ENCODE peak calls at places on chromosome 14, in four cellular contexts. One of them, this sample, is unnamed.

GRCh38 chr14:92185559-92185958 is 63.8 kb downstream of the CPSF2 start:
- DNase-seq in HT1080: no peak
- DNase-seq in SW480: no peak
- DNase-seq in cardiac fibroblast: no peak
- DNase-seq in this sample: no peak

GRCh38 chr14:51540364-51540763 is 111.3 kb upstream of the FRMD6 start:
- DNase-seq in HT1080: peak
- DNase-seq in SW480: no peak
- DNase-seq in cardiac fibroblast: no peak
- DNase-seq in this sample: no peak

GRCh38 chr14:23128969-23129758 is 10.1 kb upstream of the CEBPE start:
- DNase-seq in HT1080: no peak
- DNase-seq in SW480: no peak
- DNase-seq in cardiac fibroblast: no peak
- DNase-seq in this sample: no peak

GRCh38 chr14:68552597-68552996 is 240.3 kb downstream of the ZFP36L1 start:
- DNase-seq in HT1080: no peak
- DNase-seq in SW480: peak
- DNase-seq in cardiac fibroblast: peak
- DNase-seq in this sample: peak

GRCh38 chr14:71536927-71537772 is 395.1 kb upstream of the RGS6 start:
- DNase-seq in HT1080: no peak
- DNase-seq in SW480: no peak
- DNase-seq in cardiac fibroblast: no peak
- DNase-seq in this sample: no peak

GRCh38 chr14:99884834-99885648 is 91.8 kb downstream of the EML1 start:
- DNase-seq in HT1080: peak
- DNase-seq in SW480: peak
- DNase-seq in cardiac fibroblast: peak
- DNase-seq in this sample: peak

GRCh38 chr14:105484069-105484996 is 2.4 kb upstream of the CRIP1 start:
- DNase-seq in HT1080: no peak
- DNase-seq in SW480: no peak
- DNase-seq in cardiac fibroblast: peak
- DNase-seq in this sample: no peak

GRCh38 chr14:30657050-30657449 is 34.9 kb downstream of the SCFD1 start:
- DNase-seq in HT1080: no peak
- DNase-seq in SW480: no peak
- DNase-seq in cardiac fibroblast: peak
- DNase-seq in this sample: no peak

GRCh38 chr14:50000215-50001145 is 107.6 kb downstream of the ARF6 start:
- DNase-seq in HT1080: peak
- DNase-seq in SW480: peak
- DNase-seq in cardiac fibroblast: peak
- DNase-seq in this sample: peak

GRCh38 chr14:25868521-25869314 is 729.1 kb downstream of the NOVA1 start:
- DNase-seq in HT1080: no peak
- DNase-seq in SW480: no peak
- DNase-seq in cardiac fibroblast: no peak
- DNase-seq in this sample: no peak

GRCh38 chr14:36096090-36096489 is 80.4 kb downstream of the PTCSC3 start:
- DNase-seq in HT1080: no peak
- DNase-seq in SW480: no peak
- DNase-seq in cardiac fibroblast: no peak
- DNase-seq in this sample: no peak

GRCh38 chr14:86050072-86050683 is 520.2 kb downstream of the FLRT2 start:
- DNase-seq in HT1080: no peak
- DNase-seq in SW480: no peak
- DNase-seq in cardiac fibroblast: no peak
- DNase-seq in this sample: no peak

GRCh38 chr14:96153003-96153402 is 51.6 kb upstream of the BDKRB2 start:
- DNase-seq in HT1080: no peak
- DNase-seq in SW480: no peak
- DNase-seq in cardiac fibroblast: no peak
- DNase-seq in this sample: no peak

GRCh38 chr14:74945261-74945851 is 10.0 kb downstream of the PGF start:
- DNase-seq in HT1080: no peak
- DNase-seq in SW480: no peak
- DNase-seq in cardiac fibroblast: peak
- DNase-seq in this sample: no peak

GRCh38 chr14:30656190-30656632 is 34.1 kb downstream of the SCFD1 start:
- DNase-seq in HT1080: no peak
- DNase-seq in SW480: peak
- DNase-seq in cardiac fibroblast: peak
- DNase-seq in this sample: peak

GRCh38 chr14:78567343-78567742 is 397.2 kb downstream of the NRXN3 start:
- DNase-seq in HT1080: no peak
- DNase-seq in SW480: no peak
- DNase-seq in cardiac fibroblast: peak
- DNase-seq in this sample: peak

GRCh38 chr14:51780741-51781140 is 79.7 kb upstream of the GNG2 start:
- DNase-seq in HT1080: no peak
- DNase-seq in SW480: no peak
- DNase-seq in cardiac fibroblast: peak
- DNase-seq in this sample: peak

GRCh38 chr14:48027115-48027514 is 351.7 kb upstream of the MDGA2 start:
- DNase-seq in HT1080: peak
- DNase-seq in SW480: peak
- DNase-seq in cardiac fibroblast: no peak
- DNase-seq in this sample: no peak

GRCh38 chr14:93543766-93544165 is 113.0 kb downstream of the UNC79 start:
- DNase-seq in HT1080: no peak
- DNase-seq in SW480: peak
- DNase-seq in cardiac fibroblast: peak
- DNase-seq in this sample: peak

GRCh38 chr14:22524784-22525161 is 64.3 kb downstream of the DAD1 start:
- DNase-seq in HT1080: no peak
- DNase-seq in SW480: no peak
- DNase-seq in cardiac fibroblast: no peak
- DNase-seq in this sample: peak

GRCh38 chr14:92586001-92586947 is 72.7 kb downstream of the RIN3 start:
- DNase-seq in HT1080: peak
- DNase-seq in SW480: no peak
- DNase-seq in cardiac fibroblast: peak
- DNase-seq in this sample: peak

GRCh38 chr14:73591690-73592448 is at the start of gene ACOT4:
- DNase-seq in HT1080: no peak
- DNase-seq in SW480: peak
- DNase-seq in cardiac fibroblast: peak
- DNase-seq in this sample: peak

GRCh38 chr14:100416921-100417451 is 93.8 kb downstream of the SLC25A47 start:
- DNase-seq in HT1080: peak
- DNase-seq in SW480: no peak
- DNase-seq in cardiac fibroblast: peak
- DNase-seq in this sample: peak

GRCh38 chr14:63155511-63156189 is 48.6 kb upstream of the RHOJ start:
- DNase-seq in HT1080: peak
- DNase-seq in SW480: no peak
- DNase-seq in cardiac fibroblast: peak
- DNase-seq in this sample: peak

GRCh38 chr14:58138719-58139482 is 13.1 kb downstream of the ARMH4 start:
- DNase-seq in HT1080: no peak
- DNase-seq in SW480: no peak
- DNase-seq in cardiac fibroblast: no peak
- DNase-seq in this sample: no peak

GRCh38 chr14:58166005-58166983 is 14.3 kb upstream of the ARMH4 start:
- DNase-seq in HT1080: peak
- DNase-seq in SW480: peak
- DNase-seq in cardiac fibroblast: peak
- DNase-seq in this sample: peak

GRCh38 chr14:67544590-67544989 is 11.5 kb downstream of the PLEKHH1 start:
- DNase-seq in HT1080: no peak
- DNase-seq in SW480: no peak
- DNase-seq in cardiac fibroblast: no peak
- DNase-seq in this sample: no peak

GRCh38 chr14:68961361-68961760 is 17.7 kb downstream of the ACTN1 start:
- DNase-seq in HT1080: no peak
- DNase-seq in SW480: no peak
- DNase-seq in cardiac fibroblast: no peak
- DNase-seq in this sample: no peak

GRCh38 chr14:101104485-101104884 is 201.0 kb upstream of the RTL1 start:
- DNase-seq in HT1080: no peak
- DNase-seq in SW480: no peak
- DNase-seq in cardiac fibroblast: no peak
- DNase-seq in this sample: no peak

GRCh38 chr14:65290830-65291229 is 121.7 kb upstream of the FUT8 start:
- DNase-seq in HT1080: peak
- DNase-seq in SW480: peak
- DNase-seq in cardiac fibroblast: peak
- DNase-seq in this sample: peak

GRCh38 chr14:88613552-88614010 is 50.7 kb downstream of the ZC3H14 start:
- DNase-seq in HT1080: peak
- DNase-seq in SW480: peak
- DNase-seq in cardiac fibroblast: peak
- DNase-seq in this sample: peak

GRCh38 chr14:48429512-48429911 is 754.1 kb upstream of the MDGA2 start:
- DNase-seq in HT1080: no peak
- DNase-seq in SW480: no peak
- DNase-seq in cardiac fibroblast: no peak
- DNase-seq in this sample: no peak